ENCODE peak calls at places on chromosomes 2 and 18, in seven cellular contexts. J, T, O, Z, Q, G and E are unnamed samples. For H3K4me1, the result is how much of the 10 kb centered on the place peaks cover.

GRCh38 chr2:241224068-241224850 is 35.8 kb downstream of the ANO7 start:
- DNase-seq in Z (peak), O (peak), Q (no peak), G (peak), T (no peak), J (no peak), E (no peak)

GRCh38 chr2:70643715-70644114 is 90.1 kb upstream of the TGFA start:
- DNase-seq in O (no peak), T (peak), G (no peak), Q (peak), Z (no peak), J (peak), E (no peak)

GRCh38 chr18:37673196-37673595 is 107.6 kb upstream of the CELF4 start:
- DNase-seq in G (no peak), Z (no peak), Q (no peak), J (no peak), O (no peak), T (no peak), E (no peak)

GRCh38 chr2:200383380-200384110 is 77.1 kb downstream of the SPATS2L start:
- DNase-seq in G (peak), Q (no peak), Z (no peak), O (no peak), J (peak), T (peak), E (no peak)

GRCh38 chr2:143471550-143471949 is 342.3 kb downstream of the ARHGAP15 start:
- DNase-seq in J (no peak), O (no peak), Q (no peak), G (no peak), Z (no peak), T (no peak), E (no peak)

GRCh38 chr2:69754633-69755032 is 12.7 kb downstream of the ANXA4 start:
- DNase-seq in G (no peak), J (no peak), O (no peak), Q (no peak), Z (no peak), T (no peak), E (no peak)

GRCh38 chr2:206084870-206085741 is 868 bp downstream of the INO80D start:
- DNase-seq in Q (no peak), J (peak), G (peak), T (peak), O (peak), Z (peak), E (peak)

GRCh38 chr2:239581352-239581901 is 180.6 kb upstream of the HDAC4 start:
- DNase-seq in G (no peak), Q (no peak), T (no peak), Z (peak), O (peak), J (no peak), E (no peak)

GRCh38 chr18:39839782-39840181 is 2115.3 kb upstream of the PIK3C3 start:
- DNase-seq in O (no peak), T (no peak), J (no peak), G (no peak), Q (no peak), Z (no peak), E (no peak)

GRCh38 chr2:71544919-71545571 is 91.7 kb downstream of the DYSF start:
- DNase-seq in Q (no peak), G (no peak), T (peak), O (no peak), Z (peak), J (no peak), E (peak)

GRCh38 chr2:117212562-117212961 is 601.9 kb upstream of the DDX18 start:
- DNase-seq in J (no peak), O (no peak), Z (no peak), T (no peak), Q (no peak), G (no peak), E (no peak)

GRCh38 chr2:238771193-238771592 is 76.7 kb upstream of the TWIST2 start:
- DNase-seq in Z (no peak), T (no peak), O (no peak), J (no peak), Q (no peak), G (no peak), E (no peak)

GRCh38 chr2:20224191-20224715 is 677 bp downstream of the SDC1 start:
- DNase-seq in O (no peak), Z (no peak), T (no peak), G (no peak), Q (no peak), J (no peak), E (no peak)

GRCh38 chr2:12106440-12107080 is 360.1 kb downstream of the LPIN1 start:
- DNase-seq in G (peak), T (no peak), O (no peak), J (no peak), Q (peak), Z (peak), E (no peak)

GRCh38 chr2:16287831-16288230 is 347.5 kb downstream of the MYCN start:
- DNase-seq in G (no peak), J (no peak), Q (no peak), Z (no peak), T (no peak), O (no peak), E (no peak)

GRCh38 chr2:217127744-217128143 is 267.9 kb upstream of the TNP1 start:
- DNase-seq in Q (no peak), Z (no peak), J (no peak), T (no peak), O (no peak), G (no peak), E (no peak)

GRCh38 chr2:73859721-73860586 is 31.2 kb downstream of the STAMBP start:
- DNase-seq in J (no peak), Q (peak), O (no peak), Z (no peak), T (no peak), G (no peak), E (no peak)

GRCh38 chr2:234536218-234536989 is 39.5 kb upstream of the ARL4C start:
- DNase-seq in J (no peak), Q (no peak), G (no peak), T (no peak), Z (no peak), O (no peak), E (no peak)

GRCh38 chr2:233124449-233125080 is 64.4 kb downstream of the INPP5D start:
- DNase-seq in Q (no peak), Z (peak), T (no peak), J (no peak), O (no peak), G (no peak), E (peak)

GRCh38 chr2:100060875-100061274 is 81.5 kb downstream of the AFF3 start:
- DNase-seq in Z (no peak), T (peak), G (no peak), Q (no peak), J (peak), O (no peak), E (no peak)

GRCh38 chr2:66466435-66466834 is 31.5 kb downstream of the MEIS1 start:
- DNase-seq in Z (no peak), Q (no peak), G (no peak), O (no peak), J (no peak), T (no peak), E (no peak)

GRCh38 chr2:47072018-47072691 is 83.0 kb downstream of the STPG4 start:
- DNase-seq in G (peak), J (no peak), T (no peak), O (peak), Z (peak), Q (no peak), E (no peak)

GRCh38 chr2:218644721-218645120 is 14.7 kb downstream of the ZNF142 start:
- DNase-seq in T (no peak), Q (no peak), Z (no peak), J (no peak), O (no peak), G (no peak), E (no peak)

GRCh38 chr2:11365096-11365856 is 20.8 kb upstream of the ROCK2 start:
- DNase-seq in T (no peak), Q (no peak), O (no peak), J (no peak), Z (no peak), G (no peak), E (no peak)

GRCh38 chr2:144162652-144163051 is 357.3 kb downstream of the ZEB2 start:
- DNase-seq in G (no peak), Q (no peak), Z (no peak), O (no peak), T (peak), J (no peak), E (no peak)

GRCh38 chr2:237488901-237489860 is 2.1 kb downstream of the MLPH start:
- DNase-seq in J (no peak), Z (no peak), Q (peak), G (no peak), O (no peak), T (peak), E (no peak)

GRCh38 chr2:113305146-113305545 is 26.4 kb upstream of the PAX8 start:
- DNase-seq in J (no peak), Q (no peak), O (no peak), T (no peak), Z (no peak), G (no peak), E (no peak)

GRCh38 chr2:239156516-239157265 is 244.1 kb downstream of the HDAC4 start:
- DNase-seq in O (peak), G (peak), Z (peak), Q (no peak), J (no peak), T (no peak), E (peak)

GRCh38 chr2:227366861-227367800 is 12.0 kb downstream of the TM4SF20 start:
- DNase-seq in J (no peak), O (no peak), G (no peak), Q (no peak), Z (peak), T (no peak), E (no peak)

GRCh38 chr2:227374158-227374557 is 4.9 kb downstream of the TM4SF20 start:
- DNase-seq in G (no peak), J (no peak), Z (no peak), Q (no peak), O (no peak), T (no peak), E (no peak)

GRCh38 chr2:227373389-227373788 is 5.7 kb downstream of the TM4SF20 start:
- DNase-seq in J (no peak), O (no peak), T (no peak), Z (no peak), Q (no peak), G (no peak), E (no peak)

GRCh38 chr2:227370087-227370486 is 9.0 kb downstream of the TM4SF20 start:
- DNase-seq in J (no peak), O (no peak), Z (no peak), Q (no peak), T (no peak), G (no peak), E (no peak)

GRCh38 chr2:227370791-227371312 is 8.3 kb downstream of the TM4SF20 start:
- DNase-seq in J (no peak), Z (peak), G (peak), O (no peak), T (no peak), Q (no peak), E (no peak)
- H3K4me1 ChIP-seq in J (under half), Z (under half), G (under half), O (under half), T (under half), Q (half or more), E (under half)

GRCh38 chr2:197873293-197873701 is 68.9 kb downstream of the PLCL1 start:
- DNase-seq in T (no peak), Z (no peak), G (no peak), Q (no peak), J (no peak), O (no peak), E (no peak)
- H3K27ac ChIP-seq in T (no peak), Z (no peak), G (no peak), Q (no peak), J (no peak), O (no peak), E (no peak)

GRCh38 chr2:119422521-119422920 is 9.1 kb upstream of the TMEM37 start:
- DNase-seq in J (no peak), T (no peak), Q (no peak), O (no peak), G (no peak), Z (no peak), E (no peak)

GRCh38 chr2:119421304-119421703 is 10.3 kb upstream of the TMEM37 start:
- DNase-seq in G (no peak), Z (no peak), T (no peak), O (no peak), Q (no peak), J (no peak), E (no peak)

GRCh38 chr2:119423041-119423440 is 8.6 kb upstream of the TMEM37 start:
- DNase-seq in T (peak), O (no peak), Z (no peak), J (no peak), Q (no peak), G (no peak), E (no peak)

GRCh38 chr2:119419803-119420508 is 11.7 kb upstream of the TMEM37 start:
- DNase-seq in G (no peak), J (no peak), T (peak), Z (no peak), O (no peak), Q (no peak), E (peak)

GRCh38 chr2:119421731-119422130 is 9.9 kb upstream of the TMEM37 start:
- DNase-seq in J (no peak), Q (no peak), O (no peak), T (peak), G (no peak), Z (no peak), E (no peak)
- H3K4me1 ChIP-seq in J (under half), Q (under half), O (under half), T (under half), G (under half), Z (under half), E (under half)

GRCh38 chr2:42708196-42708595 is 55.7 kb downstream of the OXER1 start:
- DNase-seq in O (no peak), Q (no peak), G (no peak), J (no peak), T (no peak), Z (no peak), E (no peak)

GRCh38 chr2:42711896-42712295 is 52.0 kb downstream of the OXER1 start:
- DNase-seq in T (no peak), G (no peak), J (no peak), Z (no peak), O (no peak), Q (no peak), E (no peak)

GRCh38 chr2:42706836-42707235 is 57.1 kb downstream of the OXER1 start:
- DNase-seq in Z (no peak), T (no peak), J (no peak), G (no peak), O (no peak), Q (no peak), E (no peak)
- H3K27ac ChIP-seq in Z (no peak), T (no peak), J (no peak), G (no peak), O (no peak), Q (no peak), E (no peak)

GRCh38 chr2:9658972-9659371 is 28.2 kb upstream of the YWHAQ start:
- DNase-seq in Q (no peak), J (no peak), Z (no peak), T (no peak), G (no peak), O (no peak), E (no peak)

GRCh38 chr2:9657731-9658130 is 26.9 kb upstream of the YWHAQ start:
- DNase-seq in T (no peak), O (no peak), Z (no peak), Q (no peak), J (no peak), G (no peak), E (no peak)

GRCh38 chr2:9663008-9663879 is 32.4 kb upstream of the YWHAQ start:
- DNase-seq in J (no peak), O (no peak), Z (no peak), T (peak), Q (no peak), G (no peak), E (no peak)

GRCh38 chr2:9660154-9660553 is 29.4 kb upstream of the YWHAQ start:
- DNase-seq in O (no peak), Q (no peak), T (no peak), G (no peak), Z (no peak), J (no peak), E (no peak)

GRCh38 chr2:9660781-9661180 is 30.0 kb upstream of the YWHAQ start:
- DNase-seq in T (no peak), Q (no peak), G (no peak), J (no peak), Z (no peak), O (no peak), E (no peak)
- H3K4me1 ChIP-seq in T (under half), Q (under half), G (under half), J (under half), Z (under half), O (under half), E (under half)

GRCh38 chr2:42110974-42111322 is 58.2 kb upstream of the EML4 start:
- DNase-seq in O (no peak), Z (no peak), T (no peak), J (no peak), G (no peak), Q (no peak), E (no peak)

GRCh38 chr2:42107249-42108042 is 59.6 kb downstream of the PKDCC start:
- DNase-seq in O (no peak), Q (no peak), Z (no peak), J (no peak), T (no peak), G (no peak), E (no peak)

GRCh38 chr2:42110287-42110973 is 58.7 kb upstream of the EML4 start:
- DNase-seq in J (no peak), G (no peak), Z (no peak), T (no peak), O (no peak), Q (no peak), E (no peak)

GRCh38 chr2:42106257-42106816 is 58.5 kb downstream of the PKDCC start:
- DNase-seq in G (no peak), T (no peak), Q (no peak), Z (no peak), J (no peak), O (no peak), E (no peak)

DNA sequence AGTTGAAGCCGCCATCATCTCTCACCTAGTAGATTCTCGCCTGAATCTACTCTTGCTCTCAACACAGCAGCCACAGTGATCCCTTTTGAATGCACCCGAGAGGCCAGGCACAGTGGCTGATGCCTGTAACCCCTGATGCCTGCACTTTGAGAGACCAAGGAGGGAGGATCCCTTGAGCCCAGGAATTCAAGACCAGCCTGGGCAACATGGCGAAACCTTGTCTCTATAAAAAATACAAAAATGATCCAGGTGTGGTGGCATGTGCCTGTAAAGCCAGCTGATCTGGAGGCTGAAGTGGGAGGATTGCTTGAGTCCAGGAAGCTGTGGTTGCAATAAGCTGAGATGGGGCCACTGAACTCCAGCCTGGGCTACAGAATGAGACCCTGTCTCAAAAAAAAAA is 60.3 kb upstream of the EML4 start:
- DNase-seq in O (no peak), Q (no peak), Z (no peak), T (no peak), G (no peak), J (no peak), E (no peak)
- H3K27ac ChIP-seq in O (no peak), Q (no peak), Z (no peak), T (no peak), G (no peak), J (peak), E (no peak)

GRCh38 chr2:60469918-60470317 is 83.5 kb downstream of the BCL11A start:
- DNase-seq in G (no peak), J (no peak), O (no peak), Z (no peak), Q (no peak), T (no peak), E (no peak)
- H3K4me1 ChIP-seq in G (under half), J (under half), O (under half), Z (under half), Q (under half), T (under half), E (under half)

GRCh38 chr2:38737925-38738324 is 13.2 kb downstream of the SRSF7 start:
- DNase-seq in Z (no peak), Q (no peak), O (no peak), G (no peak), T (no peak), J (no peak), E (no peak)
- H3K27ac ChIP-seq in Z (no peak), Q (no peak), O (peak), G (peak), T (peak), J (no peak), E (peak)